ENCODE peak calls at places on chromosome 14, in seven cellular contexts. Z, U, G, E, H, K and B are unnamed samples.

GRCh38 chr14:100584056-100585031 is 2.9 kb downstream of the BEGAIN start:
- DNase-seq in H (no peak), K (no peak), E (no peak), G (no peak), U (no peak), Z (no peak), B (no peak)

GRCh38 chr14:33386771-33387170 is 448.1 kb downstream of the NPAS3 start:
- DNase-seq in H (no peak), Z (no peak), K (no peak), E (peak; percentile 2), G (no peak), U (no peak), B (no peak)

GRCh38 chr14:105204206-105204930 is 23.3 kb upstream of the NUDT14 start:
- DNase-seq in Z (peak; percentile 65), H (no peak), G (no peak), K (no peak), E (no peak), U (peak; percentile 46), B (no peak)

GRCh38 chr14:61927521-61927920 is 165.3 kb downstream of the SNAPC1 start:
- DNase-seq in K (no peak), H (no peak), G (no peak), U (no peak), Z (peak; percentile 88), E (peak; percentile 83), B (no peak)

GRCh38 chr14:95226801-95227200 is 69.5 kb upstream of the DICER1 start:
- DNase-seq in E (no peak), H (no peak), G (no peak), U (no peak), K (no peak), Z (no peak), B (no peak)

GRCh38 chr14:101215936-101216335 is 312.4 kb upstream of the RTL1 start:
- DNase-seq in G (no peak), U (no peak), K (no peak), H (no peak), Z (no peak), E (no peak), B (no peak)

GRCh38 chr14:84262932-84263331 is 1267.0 kb upstream of the FLRT2 start:
- DNase-seq in Z (no peak), U (no peak), E (no peak), K (no peak), H (no peak), G (no peak), B (no peak)

GRCh38 chr14:99630202-99630601 is 14.7 kb upstream of the HHIPL1 start:
- DNase-seq in Z (no peak), G (no peak), E (no peak), U (no peak), H (no peak), K (no peak), B (no peak)

GRCh38 chr14:64089920-64090319 is 204.3 kb downstream of the ESR2 start:
- DNase-seq in E (no peak), G (no peak), H (no peak), K (no peak), Z (peak; percentile 30), U (no peak), B (no peak)